ENCODE peak calls at places on chromosomes 12 and 14, in four cellular contexts. F is Calu3, I is GM13977, O is heart right ventricle. P is an unnamed sample.

GRCh38 chr12:73632191-73632590 is 905.4 kb upstream of the ATXN7L3B start:
- DNase-seq in F (no peak), I (no peak), O (no peak), P (no peak)

GRCh38 chr14:54474232-54474793 is 14.5 kb downstream of the GMFB start:
- DNase-seq in F (no peak), I (no peak), O (no peak), P (no peak)

GRCh38 chr12:11812558-11813421 is 163.3 kb downstream of the ETV6 start:
- DNase-seq in F (peak), I (peak), O (peak), P (peak)

GRCh38 chr12:85036241-85036707 is at the start of the genes LRRIQ1 and TSPAN19:
- DNase-seq in F (peak), I (peak), O (no peak), P (no peak)

GRCh38 chr12:123288751-123289346 is 17.2 kb upstream of the CDK2AP1 start:
- DNase-seq in F (no peak), I (no peak), O (no peak), P (no peak)

GRCh38 chr12:117574655-117575054 is 213.2 kb upstream of the NOS1 start:
- DNase-seq in F (no peak), I (no peak), O (no peak), P (no peak)

GRCh38 chr12:112261559-112261958 is 120.7 kb downstream of the HECTD4 start:
- DNase-seq in F (peak), I (no peak), O (no peak), P (no peak)

GRCh38 chr12:111767362-111768158 is 827 bp downstream of the ALDH2 start:
- DNase-seq in F (peak), I (no peak), O (peak), P (no peak)

GRCh38 chr14:34252227-34252626 is 209.8 kb downstream of the SPTSSA start:
- DNase-seq in F (no peak), I (no peak), O (no peak), P (no peak)

GRCh38 chr14:67319142-67319541 is 40.5 kb downstream of the ATP6V1D start:
- DNase-seq in F (no peak), I (no peak), O (no peak), P (no peak)

GRCh38 chr12:7959278-7960063 is 23.5 kb upstream of the SLC2A3 start:
- DNase-seq in F (no peak), I (no peak), O (no peak), P (peak)

GRCh38 chr12:34607520-34608195 is 585.4 kb downstream of the ALG10 start:
- DNase-seq in F (no peak), I (peak), O (no peak), P (no peak)

GRCh38 chr12:24996102-24996797 is 47.3 kb upstream of the BCAT1 start:
- DNase-seq in F (no peak), I (no peak), O (no peak), P (no peak)

GRCh38 chr12:132729541-132730320 is 19.1 kb downstream of the PGAM5 start:
- DNase-seq in F (no peak), I (no peak), O (no peak), P (no peak)

GRCh38 chr14:92336363-92336762 is 13.4 kb downstream of the SLC24A4 start:
- DNase-seq in F (no peak), I (no peak), O (no peak), P (no peak)

GRCh38 chr12:7588703-7589329 is 76.9 kb downstream of the APOBEC1 start:
- DNase-seq in F (peak), I (peak), O (no peak), P (peak)

GRCh38 chr14:67413806-67414769 is 2.1 kb upstream of the PLEK2 start:
- DNase-seq in F (peak), I (no peak), O (no peak), P (no peak)

GRCh38 chr12:68252077-68252476 is 1.3 kb downstream of the IL22 start:
- DNase-seq in F (no peak), I (no peak), O (no peak), P (no peak)

GRCh38 chr14:101820283-101820798 is 58.8 kb downstream of the PPP2R5C start:
- DNase-seq in F (no peak), I (no peak), O (no peak), P (no peak)

GRCh38 chr14:105419305-105420091 is at the start of gene MTA1:
- DNase-seq in F (peak), I (peak), O (peak), P (peak)

GRCh38 chr12:117518594-117519270 is 157.3 kb upstream of the NOS1 start:
- DNase-seq in F (peak), I (no peak), O (peak), P (no peak)

GRCh38 chr14:74599201-74599809 is 12.7 kb downstream of the LTBP2 start:
- DNase-seq in F (no peak), I (no peak), O (peak), P (no peak)

GRCh38 chr14:95519699-95520098 is 3.2 kb upstream of the SYNE3 start:
- DNase-seq in F (no peak), I (no peak), O (peak), P (peak)

GRCh38 chr12:82708507-82708906 is 21.8 kb downstream of the TMTC2 start:
- DNase-seq in F (no peak), I (no peak), O (peak), P (no peak)

GRCh38 chr14:50117456-50117855 is 1.1 kb upstream of the VCPKMT start:
- DNase-seq in F (no peak), I (no peak), O (no peak), P (no peak)

GRCh38 chr14:70032447-70032846 is 153.2 kb downstream of the SMOC1 start:
- DNase-seq in F (no peak), I (no peak), O (no peak), P (no peak)

GRCh38 chr12:131994589-131994988 is 44.8 kb downstream of the EP400 start:
- DNase-seq in F (no peak), I (peak), O (no peak), P (no peak)

DNA sequence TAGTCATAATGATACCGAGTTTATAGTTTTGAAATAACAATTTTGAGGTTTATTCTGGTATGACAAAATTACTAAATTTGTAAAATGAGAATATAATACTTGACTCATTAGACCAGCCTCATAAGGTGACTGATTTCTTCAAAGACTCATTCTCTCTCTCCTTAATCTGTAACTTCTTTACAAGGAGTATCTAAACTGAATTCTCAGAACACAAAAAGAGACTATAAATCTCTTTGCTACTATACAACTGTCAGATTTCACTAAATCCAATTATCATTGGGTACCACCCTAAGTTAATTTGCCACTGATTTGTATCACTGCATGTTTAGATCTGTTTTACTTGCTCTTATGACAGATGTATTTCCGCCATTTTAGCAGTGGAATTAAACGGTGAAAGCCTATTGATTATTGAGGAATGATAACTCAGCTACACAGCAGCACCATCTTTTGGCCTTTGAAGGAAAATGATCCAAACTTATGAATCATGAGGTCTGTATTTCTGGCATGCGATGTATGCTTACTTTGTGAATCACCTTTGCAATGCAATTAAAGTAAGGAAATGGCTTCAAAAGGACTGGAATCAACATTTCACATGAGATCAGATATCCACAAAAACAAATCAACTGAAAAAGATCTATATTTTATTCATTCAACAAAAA is 161.2 kb downstream of the RERGL start:
- DNase-seq in F (peak), I (no peak), O (no peak), P (no peak)
- TF ChIP-seq CTCF in F (peak), I (no peak), O (no peak), P (no peak)

DNA sequence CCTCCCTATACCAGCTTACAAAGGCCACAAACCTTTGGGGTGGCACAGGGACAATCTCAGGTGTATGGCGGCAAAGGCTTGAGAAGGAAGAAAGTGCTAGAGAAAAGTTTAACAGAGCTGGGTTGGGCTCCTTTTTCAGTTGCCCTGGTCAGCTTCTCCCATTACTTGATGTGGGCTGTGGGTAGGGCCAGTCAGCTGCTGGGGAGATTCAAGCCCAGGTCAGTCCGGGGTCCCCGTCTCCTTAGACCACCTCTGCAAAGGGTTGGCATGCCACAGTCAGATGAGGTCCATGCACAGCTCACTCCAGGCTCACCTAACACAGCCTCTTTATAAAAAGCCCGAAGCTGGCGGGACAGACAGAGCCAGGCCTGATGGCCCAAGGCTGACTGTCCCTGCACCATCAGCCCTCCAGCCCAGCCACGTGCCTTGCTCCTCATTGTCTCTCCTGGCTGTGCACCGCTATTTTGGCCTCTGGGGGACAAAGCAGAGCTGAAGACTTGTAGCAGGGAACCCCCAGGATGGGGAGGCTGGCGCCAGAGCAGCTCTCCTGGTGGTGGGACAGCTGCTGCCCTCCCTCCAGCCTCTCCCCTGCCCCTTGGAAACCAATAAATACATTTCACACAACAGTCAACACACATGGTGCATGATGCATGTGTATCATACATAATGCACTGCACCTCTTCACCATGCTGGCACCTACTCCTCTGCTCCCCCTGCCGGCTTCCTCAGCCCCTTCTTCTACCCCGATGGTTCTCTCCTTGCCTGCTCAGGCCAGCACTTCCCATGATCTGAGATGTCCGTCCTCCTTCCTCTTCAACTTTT is 61.7 kb upstream of the DDX11 start:
- DNase-seq in F (no peak), I (no peak), O (no peak), P (no peak)
- TF ChIP-seq CTCF in F (no peak), I (peak), O (no peak), P (no peak)

GRCh38 chr14:83372271-83372670 is 1838.6 kb upstream of the SEL1L start:
- DNase-seq in F (no peak), I (no peak), O (no peak), P (no peak)
- TF ChIP-seq CTCF in F (no peak), I (no peak), O (no peak), P (no peak)

DNA sequence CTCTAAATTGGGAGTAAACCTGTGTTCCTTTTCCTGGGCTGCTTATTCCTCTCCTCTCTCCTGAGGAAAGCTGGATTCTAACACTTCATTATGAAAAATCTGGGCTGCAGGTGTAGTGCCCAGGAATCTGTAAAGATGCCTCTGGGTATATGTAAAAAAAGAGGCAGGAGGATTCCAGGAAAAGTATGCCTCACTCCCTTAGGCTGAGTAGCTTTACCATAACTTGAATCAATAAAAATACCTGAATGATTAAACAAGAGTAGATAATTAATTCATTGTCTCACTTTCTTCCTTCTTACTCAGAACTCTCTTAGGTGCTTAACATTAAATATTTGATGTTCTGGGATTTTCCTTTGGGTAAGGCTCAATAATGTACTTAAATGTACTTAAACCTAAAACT is 185.0 kb downstream of the GRIP1 start:
- DNase-seq in F (peak), I (no peak), O (no peak), P (no peak)
- TF ChIP-seq CTCF in F (no peak), I (no peak), O (no peak), P (no peak)

DNA sequence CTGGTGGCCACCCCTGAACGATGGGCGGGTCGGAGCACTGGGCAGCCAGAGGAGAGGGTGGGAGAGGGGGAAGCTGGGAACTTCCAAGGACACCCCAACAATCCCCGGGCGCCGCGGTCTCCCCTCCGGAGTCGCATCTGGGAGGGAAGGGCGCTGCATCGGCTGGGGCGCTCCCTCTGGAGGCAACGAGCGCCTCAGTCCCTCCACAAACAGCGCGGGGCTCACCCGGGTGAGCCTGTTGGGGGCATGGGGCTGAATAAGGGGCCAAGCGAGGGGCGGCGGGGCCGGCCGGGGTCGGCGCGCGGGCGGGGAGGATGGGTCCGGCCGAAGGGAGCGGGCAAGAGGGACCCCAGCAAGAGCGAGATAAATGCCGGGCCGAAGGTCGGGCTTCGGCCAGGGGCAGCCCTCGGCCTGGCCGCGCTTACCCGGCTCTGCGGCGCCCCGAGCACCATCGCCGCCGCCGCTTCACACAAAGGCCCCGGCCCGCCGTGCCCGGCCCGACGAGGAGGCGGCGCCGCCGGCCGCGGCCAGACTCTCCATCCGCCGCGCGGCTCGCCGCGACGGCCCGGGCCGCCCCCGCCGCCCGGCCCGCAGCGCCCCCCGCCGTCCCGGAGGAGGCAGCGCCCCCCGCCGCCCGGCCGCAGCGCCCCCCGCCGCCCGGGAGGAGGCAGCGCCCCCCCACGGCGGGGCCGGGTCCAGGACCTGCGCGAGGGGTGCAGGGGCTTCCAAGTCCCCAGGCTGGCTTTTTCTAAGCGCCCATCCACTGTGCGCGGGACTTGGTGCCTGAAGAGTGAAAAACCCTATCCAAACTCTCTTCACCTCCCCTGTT is at the start of gene ZBTB39:
- DNase-seq in F (peak), I (peak), O (peak), P (peak)
- TF ChIP-seq CTCF in F (peak), I (peak), O (peak), P (peak)

GRCh38 chr12:19183121-19183838 is 53.7 kb downstream of the PLEKHA5 start:
- DNase-seq in F (no peak), I (no peak), O (no peak), P (no peak)

GRCh38 chr12:19179986-19180385 is 50.5 kb downstream of the PLEKHA5 start:
- DNase-seq in F (no peak), I (no peak), O (no peak), P (no peak)

GRCh38 chr12:19177754-19178153 is 48.2 kb downstream of the PLEKHA5 start:
- DNase-seq in F (no peak), I (no peak), O (no peak), P (no peak)

GRCh38 chr12:19185262-19185929 is 55.9 kb downstream of the PLEKHA5 start:
- DNase-seq in F (no peak), I (no peak), O (no peak), P (no peak)

GRCh38 chr12:19181666-19182426 is 52.3 kb downstream of the PLEKHA5 start:
- DNase-seq in F (no peak), I (no peak), O (no peak), P (no peak)
- TF ChIP-seq CTCF in F (no peak), I (peak), O (no peak), P (no peak)

DNA sequence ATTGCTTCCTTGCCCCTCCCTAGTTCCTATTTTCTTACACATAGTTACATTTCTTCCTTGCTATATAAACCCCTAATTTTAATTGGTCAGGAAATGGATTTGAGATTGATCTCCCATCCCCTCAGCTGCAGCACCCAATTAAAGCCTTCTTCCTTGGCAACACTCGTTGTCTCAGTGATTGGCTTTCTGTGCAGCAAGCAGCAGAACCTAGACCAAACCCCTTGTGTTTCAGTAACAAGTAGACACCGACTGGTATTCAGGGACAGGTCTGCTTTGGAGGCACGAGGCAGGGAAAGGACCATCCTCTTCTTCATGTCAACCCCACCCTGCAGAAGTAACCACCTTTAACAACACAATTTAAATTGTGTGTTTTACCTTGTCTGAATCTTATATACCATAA is 152.6 kb downstream of the RPAP3 start:
- DNase-seq in F (no peak), I (no peak), O (no peak), P (no peak)
- TF ChIP-seq CTCF in F (no peak), I (no peak), O (no peak), P (no peak)

GRCh38 chr12:15899282-15899870 is 11.8 kb upstream of the DERA start:
- DNase-seq in F (no peak), I (no peak), O (no peak), P (peak)
- TF ChIP-seq CTCF in F (peak), I (peak), O (peak), P (peak)

DNA sequence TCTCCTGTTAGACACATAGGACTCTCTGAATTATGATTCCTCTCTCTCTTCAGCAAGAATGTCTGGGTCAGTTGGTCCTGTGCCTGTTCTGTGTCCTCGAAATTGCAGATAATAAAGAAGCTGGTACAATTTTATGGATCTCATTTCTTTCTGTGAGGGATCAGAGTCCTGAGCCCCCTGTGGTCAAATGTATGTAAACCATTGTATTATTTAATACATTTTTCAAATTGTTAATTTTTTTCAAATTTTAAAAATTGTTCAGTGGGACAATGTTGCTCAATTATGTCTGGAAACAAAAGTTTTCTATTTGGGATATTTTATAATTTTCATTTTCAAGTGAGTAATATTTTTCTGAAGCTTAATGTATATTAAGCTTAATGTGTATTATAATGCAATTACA is 513.5 kb downstream of the CCER1 start:
- DNase-seq in F (no peak), I (no peak), O (no peak), P (no peak)
- TF ChIP-seq CTCF in F (no peak), I (no peak), O (no peak), P (no peak)

GRCh38 chr14:43647302-43647701 is 859.8 kb downstream of the FSCB start:
- DNase-seq in F (no peak), I (no peak), O (no peak), P (no peak)
- TF ChIP-seq CTCF in F (no peak), I (peak), O (no peak), P (no peak)

P was measured in B cell.